ENCODE peak calls at places on chromosomes 12 and 14, in ten cellular contexts. J, C, G, B, Y, D, W, A, O and L are unnamed samples.
A peak's percentile ranks its signal among the peaks of the same experiment; 100 is the strongest.

GRCh38 chr14:61602733-61603077 is 92.6 kb upstream of the HIF1A start:
- DNase-seq in G (no peak), D (no peak), A (no peak), W (no peak), J (peak; percentile 84), O (peak; percentile 21), C (no peak), B (no peak), Y (no peak), L (no peak)

GRCh38 chr12:27252934-27253333 is 8.8 kb downstream of the STK38L start:
- DNase-seq in W (no peak), B (no peak), A (no peak), D (no peak), J (no peak), G (no peak), Y (no peak), O (no peak), C (no peak), L (no peak)

GRCh38 chr12:116248433-116248832 is 29.1 kb downstream of the MED13L start:
- DNase-seq in A (no peak), J (no peak), W (no peak), Y (no peak), B (no peak), G (no peak), D (no peak), O (no peak), C (no peak), L (no peak)

GRCh38 chr14:73723799-73724621 is 9.8 kb upstream of the PNMA1 start:
- DNase-seq in Y (no peak), J (peak; percentile 96), W (peak; percentile 95), C (no peak), O (peak; percentile 97), D (peak; percentile 89), B (no peak), G (peak; percentile 84), A (peak; percentile 78), L (peak; percentile 99)

GRCh38 chr14:76089575-76089974 is 62.1 kb upstream of the GPATCH2L start:
- DNase-seq in Y (no peak), C (no peak), B (no peak), J (no peak), W (no peak), O (no peak), G (no peak), D (no peak), A (no peak), L (no peak)

GRCh38 chr12:46445551-46446235 is 73.1 kb upstream of the SLC38A2 start:
- DNase-seq in Y (no peak), D (no peak), G (no peak), O (no peak), C (no peak), A (no peak), B (peak; percentile 80), W (no peak), J (peak; percentile 71), L (peak; percentile 62)

GRCh38 chr14:22547948-22548750 is 40.9 kb downstream of the DAD1 start:
- DNase-seq in Y (no peak), A (no peak), D (no peak), C (no peak), B (no peak), G (no peak), J (no peak), W (no peak), O (no peak), L (no peak)

GRCh38 chr14:92384461-92385133 is 61.6 kb downstream of the SLC24A4 start:
- DNase-seq in B (no peak), W (no peak), A (no peak), Y (no peak), D (no peak), O (no peak), J (no peak), C (no peak), G (no peak), L (no peak)

GRCh38 chr14:55383039-55383438 is 28.6 kb downstream of the ATG14 start:
- DNase-seq in B (peak; percentile 81), Y (no peak), O (peak; percentile 31), J (no peak), D (no peak), G (no peak), W (no peak), A (no peak), C (no peak), L (peak; percentile 37)

GRCh38 chr12:123390415-123391093 is 6.6 kb downstream of the KMT5A start:
- DNase-seq in C (no peak), O (peak; percentile 3), A (no peak), J (no peak), D (no peak), G (no peak), W (no peak), B (no peak), Y (no peak), L (no peak)

GRCh38 chr14:73817020-73817419 is 34.6 kb upstream of the PTGR2 start:
- DNase-seq in O (no peak), B (no peak), Y (no peak), J (no peak), C (no peak), W (no peak), D (no peak), G (no peak), A (no peak), L (no peak)

GRCh38 chr12:107337354-107338095 is 244.2 kb upstream of the CRY1 start:
- DNase-seq in D (no peak), G (no peak), B (no peak), C (no peak), O (peak; percentile 61), Y (no peak), W (no peak), A (no peak), J (peak; percentile 85), L (peak; percentile 57)

GRCh38 chr12:40225337-40225983 is 663 bp downstream of the LRRK2 start:
- DNase-seq in Y (no peak), J (no peak), G (no peak), C (no peak), A (no peak), D (no peak), O (no peak), W (no peak), B (no peak), L (peak; percentile 24)

GRCh38 chr12:95663525-95663924 is 112.2 kb upstream of the USP44 start:
- DNase-seq in O (no peak), C (no peak), J (no peak), W (no peak), D (no peak), B (peak; percentile 11), G (peak; percentile 4), A (no peak), Y (no peak), L (no peak)

GRCh38 chr12:92339198-92339821 is 193.7 kb upstream of the BTG1 start:
- DNase-seq in B (no peak), A (no peak), W (no peak), O (no peak), D (no peak), G (no peak), J (no peak), Y (no peak), C (no peak), L (no peak)

DNA sequence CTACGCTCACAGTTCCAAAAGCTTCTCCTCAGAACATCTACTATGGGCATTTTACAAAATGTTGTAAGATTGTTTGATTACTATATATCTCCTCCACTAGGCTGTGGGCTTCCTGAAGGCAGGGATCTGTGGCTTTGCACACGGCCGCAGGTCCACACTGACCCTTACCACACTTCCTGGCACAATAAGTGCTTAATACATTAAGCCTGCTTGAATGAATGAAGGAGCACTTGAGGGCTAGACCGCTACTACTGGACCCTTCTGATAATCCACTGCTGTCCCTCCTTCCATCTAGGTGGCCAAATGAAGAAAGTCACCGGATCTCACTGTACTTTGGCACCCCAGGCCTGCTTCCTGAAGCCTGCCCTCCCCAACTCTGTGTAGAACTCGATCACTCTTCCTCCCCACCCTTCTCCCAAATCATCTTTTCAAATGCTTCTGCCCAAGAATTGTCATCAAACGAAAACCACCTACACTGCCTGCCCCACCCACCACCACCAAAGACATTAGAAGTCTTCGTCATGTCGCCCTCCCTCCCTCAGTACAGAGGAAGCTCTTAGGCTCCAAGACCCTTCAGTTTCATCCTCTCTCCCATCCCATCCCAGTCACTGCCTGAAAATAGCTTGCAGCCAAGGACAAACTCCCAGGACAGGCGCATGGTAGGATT is 596 bp upstream of the ZBTB39 start:
- DNase-seq in W (no peak), Y (no peak), O (no peak), D (no peak), J (no peak), A (no peak), C (no peak), G (no peak), B (no peak), L (no peak)
- H3K4me3 ChIP-seq in W (peak overlapping the region; percentile 99), Y (peak overlapping the region; percentile 31), O (peak overlapping the region; percentile 35), D (peak overlapping the region; percentile 89), J (peak overlapping the region; percentile 54), A (peak overlapping the region; percentile 100), C (peak overlapping the region; percentile 54), G (peak overlapping the region; percentile 31), B (peak overlapping the region; percentile 90), L (peak overlapping the region; percentile 40)

GRCh38 chr12:121939190-121939589 is 20.8 kb downstream of the CFAP251 start:
- DNase-seq in G (no peak), O (no peak), W (no peak), B (no peak), D (no peak), A (no peak), C (no peak), J (no peak), Y (no peak), L (no peak)
- H3K4me3 ChIP-seq in G (no peak overlapping the region), O (no peak overlapping the region), W (no peak overlapping the region), B (no peak overlapping the region), D (no peak overlapping the region), A (no peak overlapping the region), C (no peak overlapping the region), J (no peak overlapping the region), Y (no peak overlapping the region), L (no peak overlapping the region)

GRCh38 chr12:100268835-100269564 is 2.0 kb downstream of the SCYL2 start:
- DNase-seq in A (no peak), O (peak; percentile 13), Y (no peak), W (no peak), B (peak; percentile 1), G (no peak), C (no peak), J (peak; percentile 8), D (no peak), L (peak; percentile 19)
- H3K4me3 ChIP-seq in A (peak overlapping the region; percentile 89), O (peak overlapping the region; percentile 91), Y (peak overlapping the region; percentile 80), W (peak overlapping the region; percentile 90), B (peak overlapping the region; percentile 92), G (peak overlapping the region; percentile 49), C (peak overlapping the region; percentile 89), J (peak overlapping the region; percentile 92), D (peak overlapping the region; percentile 96), L (peak overlapping the region; percentile 83)

GRCh38 chr12:32296541-32296940 is 102.8 kb upstream of the FGD4 start:
- DNase-seq in W (no peak), G (no peak), J (no peak), B (no peak), D (no peak), O (no peak), C (no peak), A (no peak), Y (no peak), L (peak; percentile 58)

GRCh38 chr12:32290411-32290810 is 108.9 kb upstream of the FGD4 start:
- DNase-seq in J (peak; percentile 30), B (no peak), D (no peak), Y (no peak), A (no peak), G (no peak), C (no peak), W (no peak), O (peak; percentile 24), L (peak; percentile 38)

GRCh38 chr12:32293808-32294419 is 105.4 kb upstream of the FGD4 start:
- DNase-seq in B (no peak), O (no peak), Y (no peak), C (no peak), D (no peak), J (no peak), G (no peak), W (no peak), A (no peak), L (no peak)

GRCh38 chr12:32292175-32292574 is 107.2 kb upstream of the FGD4 start:
- DNase-seq in O (no peak), J (no peak), W (no peak), A (no peak), B (no peak), Y (no peak), C (no peak), D (no peak), G (no peak), L (no peak)
- H3K4me3 ChIP-seq in O (no peak overlapping the region), J (no peak overlapping the region), W (no peak overlapping the region), A (no peak overlapping the region), B (no peak overlapping the region), Y (no peak overlapping the region), C (no peak overlapping the region), D (no peak overlapping the region), G (no peak overlapping the region), L (no peak overlapping the region)